ENCODE peak calls at places on chromosomes 1 and 21, in eight cellular contexts. J, G, A, C, E, T, I and M are unnamed samples.

GRCh38 chr1:21508580-21509350 is 458 bp upstream of the ALPL start:
- DNase-seq in J (peak), C (peak), E (peak), I (peak), T (peak), G (no peak), A (peak), M (peak)

GRCh38 chr1:208556461-208556860 is 312.3 kb upstream of the PLXNA2 start:
- DNase-seq in T (no peak), G (no peak), E (no peak), I (no peak), A (no peak), J (no peak), C (no peak), M (no peak)

GRCh38 chr1:228075801-228076271 is 6.7 kb upstream of the ARF1 start:
- DNase-seq in A (peak), E (peak), G (peak), C (peak), J (no peak), T (no peak), I (no peak), M (no peak)

GRCh38 chr21:32135401-32136363 is 143.2 kb downstream of the MIS18A start:
- DNase-seq in G (no peak), I (peak), J (no peak), C (no peak), T (no peak), E (no peak), A (peak), M (no peak)

GRCh38 chr1:210558302-210558701 is 229.6 kb downstream of the HHAT start:
- DNase-seq in A (no peak), C (peak), J (no peak), G (no peak), I (no peak), E (peak), T (peak), M (no peak)

GRCh38 chr1:54249798-54250497 is 50.0 kb downstream of the MRPL37 start:
- DNase-seq in J (peak), E (no peak), C (no peak), T (no peak), G (no peak), I (no peak), A (no peak), M (peak)

GRCh38 chr1:108816049-108816882 is 40.6 kb downstream of the AKNAD1 start:
- DNase-seq in I (no peak), G (peak), T (peak), E (peak), J (no peak), A (no peak), C (peak), M (peak)

GRCh38 chr21:39318091-39318959 is 4.9 kb upstream of the BRWD1 start:
- DNase-seq in I (no peak), G (no peak), T (no peak), J (no peak), E (no peak), C (no peak), A (no peak), M (no peak)

GRCh38 chr1:200558866-200559459 is 61.6 kb downstream of the KIF14 start:
- DNase-seq in I (no peak), J (peak), A (no peak), G (no peak), E (no peak), T (no peak), C (no peak), M (no peak)

GRCh38 chr21:20649231-20649630 is 349.0 kb upstream of the NCAM2 start:
- DNase-seq in G (no peak), T (no peak), E (no peak), A (no peak), J (no peak), C (no peak), I (no peak), M (no peak)

GRCh38 chr1:58986996-58987767 is 203.3 kb upstream of the JUN start:
- DNase-seq in A (no peak), C (no peak), G (no peak), J (no peak), T (no peak), E (no peak), I (no peak), M (no peak)

GRCh38 chr1:62213075-62213914 is 18.6 kb downstream of the L1TD1 start:
- DNase-seq in A (no peak), G (peak), E (no peak), C (no peak), I (no peak), T (no peak), J (no peak), M (no peak)

GRCh38 chr1:43666608-43667007 is 16.7 kb downstream of the KDM4A start:
- DNase-seq in G (no peak), I (no peak), T (no peak), C (no peak), J (no peak), E (no peak), A (no peak), M (no peak)

DNA sequence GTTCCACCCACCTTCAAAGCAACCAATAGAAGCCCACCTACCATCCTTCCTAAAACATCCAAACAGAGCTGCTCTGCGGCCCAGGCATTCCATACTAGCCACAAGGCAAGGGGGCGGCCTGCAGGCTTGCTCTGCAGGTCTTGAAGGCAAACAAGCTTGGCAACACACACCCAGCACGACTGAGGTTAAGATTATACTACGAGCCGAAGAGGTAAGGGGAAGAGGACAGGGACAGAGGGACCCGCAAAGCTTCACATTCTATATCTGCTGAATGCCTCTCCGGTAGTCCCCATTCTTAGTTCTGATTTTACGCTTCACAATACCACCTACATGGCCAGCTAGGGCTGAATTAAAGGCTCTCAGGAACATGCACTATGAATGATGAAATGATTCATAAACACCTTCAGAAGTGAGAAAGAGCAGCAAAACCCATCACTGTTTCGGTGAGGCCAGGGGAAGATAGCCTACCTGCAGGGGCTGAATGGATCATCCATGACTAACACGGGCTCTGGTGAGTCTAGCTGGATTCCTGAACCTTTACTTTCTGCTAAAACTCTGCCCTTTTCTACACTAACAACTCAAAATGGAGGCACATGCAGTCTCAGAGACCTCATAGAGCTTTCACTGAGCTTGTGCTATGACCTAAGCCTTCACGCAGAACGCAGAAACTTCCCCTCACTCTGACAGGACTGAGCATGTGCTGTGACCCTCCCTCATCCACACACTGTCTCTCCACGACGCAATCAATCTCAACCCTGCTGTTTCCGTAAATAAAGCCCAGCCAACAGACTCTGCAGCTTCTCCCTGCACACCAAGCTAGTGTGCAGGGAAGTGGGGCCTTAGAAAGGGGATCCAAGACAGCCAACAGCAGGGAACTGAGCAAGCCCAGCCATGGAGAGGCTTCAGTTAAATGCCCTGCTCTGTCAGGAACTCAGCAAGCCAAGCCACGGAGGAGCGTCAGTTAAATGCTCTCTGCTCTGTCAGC is 207.7 kb downstream of the SLC45A1 start:
- DNase-seq in I (peak), T (peak), C (peak), A (no peak), G (peak), E (peak), J (peak), M (peak)
- TF ChIP-seq POLR2A in I (peak), T (no peak), C (peak), A (no peak), G (no peak), E (no peak), J (no peak), M (peak)

GRCh38 chr1:205570173-205570501 is 61.7 kb downstream of the ELK4 start:
- DNase-seq in I (no peak), J (no peak), T (no peak), A (no peak), G (peak), C (no peak), E (peak), M (no peak)
- TF ChIP-seq EP300 in I (no peak), J (no peak), T (no peak), A (no peak), G (no peak), C (no peak), E (no peak), M (no peak)

GRCh38 chr1:234610582-234611152 is 689 bp upstream of the IRF2BP2 start:
- DNase-seq in G (peak), C (peak), E (peak), T (peak), I (peak), A (peak), J (peak), M (peak)
- TF ChIP-seq POLR2A in G (peak), C (peak), E (no peak), T (peak), I (peak), A (peak), J (peak), M (peak)

GRCh38 chr21:33815153-33815707 is 100.4 kb downstream of the ATP5PO start:
- DNase-seq in J (no peak), A (no peak), I (no peak), G (no peak), E (no peak), C (no peak), T (no peak), M (no peak)
- TF ChIP-seq EP300 in J (no peak), A (no peak), I (no peak), G (no peak), E (no peak), C (no peak), T (no peak), M (peak)

GRCh38 chr1:153987621-153988020 is 1.5 kb upstream of the RAB13 start:
- DNase-seq in A (no peak), G (no peak), I (no peak), C (no peak), T (no peak), E (no peak), J (no peak), M (no peak)

GRCh38 chr1:153991806-153992205 is 1.2 kb downstream of the RPS27 start:
- DNase-seq in J (no peak), A (no peak), E (no peak), G (no peak), T (no peak), C (no peak), I (no peak), M (no peak)

GRCh38 chr1:153990468-153991150 is at the start of gene RPS27:
- DNase-seq in I (peak), J (peak), A (peak), G (peak), E (peak), T (peak), C (peak), M (peak)

GRCh38 chr1:153995640-153996039 is 5.1 kb downstream of the RPS27 start:
- DNase-seq in I (no peak), A (no peak), E (no peak), T (no peak), G (no peak), C (no peak), J (no peak), M (no peak)

DNA sequence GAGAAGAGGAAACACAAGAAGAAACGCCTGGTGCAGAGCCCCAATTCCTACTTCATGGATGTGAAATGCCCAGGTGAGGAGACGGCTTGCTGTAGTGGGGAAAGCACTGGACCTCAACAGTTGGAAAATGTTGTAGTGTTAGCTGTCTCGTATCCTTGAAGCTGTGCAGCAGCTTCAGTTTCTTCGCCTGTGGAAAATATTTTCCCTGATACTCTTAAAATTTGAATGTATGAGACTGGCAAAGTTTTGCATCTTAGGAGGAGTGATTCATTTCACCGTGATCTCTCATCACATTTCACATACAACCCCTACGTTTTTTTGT is 550 bp downstream of the RPS27 start:
- DNase-seq in A (no peak), C (no peak), G (no peak), T (no peak), I (no peak), J (no peak), E (no peak), M (no peak)
- TF ChIP-seq POLR2A in A (no peak), C (no peak), G (no peak), T (no peak), I (no peak), J (no peak), E (no peak), M (no peak)

GRCh38 chr1:232600430-232601258 is 29.3 kb downstream of the SIPA1L2 start:
- DNase-seq in T (no peak), A (no peak), I (no peak), E (no peak), J (no peak), G (no peak), C (no peak), M (no peak)
- TF ChIP-seq EP300 in T (no peak), A (no peak), I (no peak), E (no peak), J (no peak), G (no peak), C (no peak), M (no peak)

DNA sequence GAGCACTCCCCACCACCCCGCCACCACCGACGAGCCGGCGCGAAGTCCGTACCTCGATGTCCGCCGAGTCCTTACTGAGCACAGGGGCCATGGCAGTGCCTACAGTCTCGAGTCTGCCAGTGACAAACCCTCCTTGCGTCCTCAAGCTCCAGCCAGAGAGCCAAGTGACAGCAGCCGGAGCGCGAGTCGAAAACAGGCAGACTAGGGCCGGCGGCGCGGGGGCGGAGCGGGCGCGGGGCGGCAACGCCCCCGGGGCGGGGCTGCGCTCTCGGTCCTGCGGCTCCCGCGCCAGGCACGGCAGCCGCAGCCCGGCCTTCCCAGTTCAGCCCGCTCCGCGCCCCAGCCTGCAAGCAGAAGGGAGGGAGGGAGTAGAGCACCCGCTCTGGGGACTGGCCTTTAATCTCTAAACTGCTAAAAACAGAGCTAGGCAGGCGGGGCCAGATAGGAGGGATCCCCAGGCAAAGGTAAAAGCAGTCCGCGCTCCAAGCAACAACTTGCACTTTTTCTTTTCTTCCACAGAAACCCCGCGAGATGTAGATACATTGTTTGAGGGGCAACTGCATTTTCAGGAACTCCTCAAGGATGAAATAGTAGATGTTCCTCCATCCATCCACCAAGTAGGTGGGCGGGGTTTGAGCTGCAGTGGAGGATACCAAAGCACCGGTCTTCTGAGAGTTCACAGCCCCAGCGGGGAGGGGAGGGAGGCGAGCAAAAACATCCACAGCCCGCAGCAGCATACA is at the start of gene DPYD:
- DNase-seq in G (peak), C (peak), A (peak), I (peak), E (peak), J (peak), T (peak), M (peak)
- TF ChIP-seq POLR2A in G (peak), C (no peak), A (peak), I (no peak), E (no peak), J (no peak), T (no peak), M (peak)

DNA sequence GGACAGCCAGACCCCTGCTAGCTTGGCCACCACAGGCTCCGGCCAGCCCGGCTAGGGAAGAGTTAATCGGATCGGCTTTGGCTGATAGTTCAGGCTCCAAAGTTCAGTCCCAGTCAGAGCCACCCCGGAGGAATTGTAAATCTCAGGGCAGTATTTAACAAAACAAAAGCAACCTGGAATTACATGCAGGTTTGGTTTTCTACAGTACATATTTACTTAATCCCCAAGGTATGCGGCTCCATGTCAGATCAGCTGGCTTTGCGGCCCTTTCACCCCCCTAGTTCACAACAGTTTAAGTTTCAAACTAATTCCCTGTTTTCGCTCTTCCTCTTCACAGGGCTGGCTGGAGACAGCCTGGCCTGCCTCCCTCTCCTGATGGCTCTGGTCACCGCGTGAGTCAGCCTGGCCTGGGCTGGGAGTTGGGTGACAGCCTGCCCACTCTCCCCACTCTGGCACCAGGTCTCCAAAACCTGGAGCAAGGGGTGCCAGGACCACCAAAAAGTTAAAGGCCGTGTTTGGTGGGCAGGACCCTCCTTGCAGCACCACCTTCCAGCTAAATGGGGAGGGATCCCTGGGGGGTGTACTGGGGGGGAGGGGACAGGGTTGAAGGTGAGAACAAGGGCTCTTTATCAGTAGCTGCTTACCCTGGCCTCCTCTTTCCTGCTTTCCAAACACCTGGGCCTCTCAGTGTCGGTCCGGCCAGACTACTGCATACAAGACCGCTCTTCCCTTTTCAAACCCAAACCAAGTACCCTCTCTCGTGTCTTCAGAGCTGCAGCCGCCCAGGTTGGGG is 1.9 kb downstream of the DHRS3 start:
- DNase-seq in A (no peak), C (no peak), E (peak), G (peak), J (no peak), T (peak), I (peak), M (no peak)
- TF ChIP-seq EP300 in A (no peak), C (no peak), E (no peak), G (no peak), J (no peak), T (no peak), I (no peak), M (no peak)

GRCh38 chr1:223887724-223888428 is 42.1 kb upstream of the TP53BP2 start:
- DNase-seq in T (no peak), I (no peak), J (peak), C (no peak), G (no peak), A (no peak), E (no peak), M (no peak)
- TF ChIP-seq POLR2A in T (no peak), I (no peak), J (no peak), C (no peak), G (no peak), A (no peak), E (no peak), M (no peak)